ENCODE peak calls at places on chromosomes 11 and 22, in ten cellular contexts. Z is transverse colon; Y is pancreas; F is putamen; E is kidney tubule cell; T is NCI-H446; P is cardiac septum; J is COR-L47; V is activated CD4-positive, alpha-beta T cell treated with anti-CD3 and anti-CD28 coated beads, Interleukin-2, amount 50 U/mL, for 1 hour; L is activated T-cell treated with anti-CD3 and anti-CD28 coated beads for 48 hours. X is an unnamed sample.

GRCh38 chr11:86811637-86812321 is 11.4 kb downstream of the PRSS23 start:
- DNase-seq in Z (no peak), Y (no peak), F (no peak), E (peak), T (no peak), P (no peak), J (no peak), V (no peak), L (no peak), X (peak)

GRCh38 chr11:113593698-113594308 is 112.3 kb downstream of the TMPRSS5 start:
- DNase-seq in Z (no peak), Y (no peak), F (no peak), E (no peak), T (no peak), P (no peak), J (no peak), V (no peak), L (no peak), X (peak)

GRCh38 chr11:33633251-33634003 is 67.2 kb downstream of the C11orf91 start:
- DNase-seq in Z (peak), Y (no peak), F (peak), E (peak), T (no peak), P (no peak), J (peak), V (no peak), L (no peak), X (peak)

GRCh38 chr11:89736566-89736965 is 26.5 kb downstream of the TRIM77 start:
- DNase-seq in Z (no peak), Y (no peak), F (peak), E (no peak), T (no peak), P (no peak), J (no peak), V (no peak), L (no peak), X (no peak)

GRCh38 chr11:18617688-18618340 is 16.3 kb downstream of the SPTY2D1 start:
- DNase-seq in Z (no peak), Y (no peak), F (no peak), E (peak), T (no peak), P (no peak), J (no peak), V (peak), L (no peak), X (peak)

GRCh38 chr11:120392791-120393190 is 56.6 kb downstream of the ARHGEF12 start:
- DNase-seq in Z (no peak), Y (no peak), F (no peak), E (no peak), T (no peak), P (no peak), J (no peak), V (no peak), L (no peak), X (no peak)

GRCh38 chr11:116853461-116854073 is 16.1 kb upstream of the APOA1 start:
- DNase-seq in Z (peak), Y (no peak), F (no peak), E (peak), T (peak), P (no peak), J (peak), V (peak), L (peak), X (peak)

GRCh38 chr22:19648419-19648929 is 65.8 kb upstream of the SEPTIN5 start:
- DNase-seq in Z (no peak), Y (no peak), F (no peak), E (no peak), T (no peak), P (no peak), J (no peak), V (no peak), L (no peak), X (no peak)

GRCh38 chr11:118090545-118091162 is 3.9 kb upstream of the SMIM35 start:
- DNase-seq in Z (no peak), Y (no peak), F (no peak), E (peak), T (no peak), P (no peak), J (no peak), V (no peak), L (no peak), X (no peak)

GRCh38 chr11:68677432-68677831 is 6.9 kb upstream of the GAL start:
- DNase-seq in Z (no peak), Y (no peak), F (no peak), E (peak), T (peak), P (peak), J (no peak), V (no peak), L (no peak), X (peak)

GRCh38 chr22:41998361-41999261 is at the start of gene WBP2NL:
- DNase-seq in Z (peak), Y (peak), F (peak), E (peak), T (peak), P (peak), J (no peak), V (peak), L (peak), X (peak)